ENCODE peak calls at places on chromosomes 5 and 9, in five cellular contexts. I, V, W, S and F are unnamed samples. For H3K4me1, the result is how much of the 10 kb centered on the place peaks cover.

GRCh38 chr5:64384761-64385160 is 121.1 kb upstream of the RGS7BP start:
- DNase-seq in I (no peak), V (peak), W (no peak), S (peak), F (peak)

GRCh38 chr9:126051446-126052130 is 275.0 kb upstream of the MVB12B start:
- DNase-seq in I (peak), V (no peak), W (peak), S (no peak), F (no peak)

GRCh38 chr9:87873607-87874319 is 8.9 kb upstream of the SPATA31E1 start:
- DNase-seq in I (no peak), V (no peak), W (no peak), S (no peak), F (no peak)

GRCh38 chr9:34451545-34451944 is 6.8 kb downstream of the FAM219A start:
- DNase-seq in I (no peak), V (no peak), W (no peak), S (no peak), F (no peak)

GRCh38 chr9:14584571-14584970 is 108.7 kb downstream of the ZDHHC21 start:
- DNase-seq in I (no peak), V (no peak), W (no peak), S (no peak), F (no peak)

GRCh38 chr9:72857632-72858011 is 95.2 kb downstream of the ALDH1A1 start:
- DNase-seq in I (no peak), V (no peak), W (no peak), S (no peak), F (no peak)

GRCh38 chr5:168660691-168661090 is 81.5 kb upstream of the PANK3 start:
- DNase-seq in I (no peak), V (no peak), W (no peak), S (no peak), F (no peak)

GRCh38 chr9:20981486-20981885 is 50.0 kb downstream of the HACD4 start:
- DNase-seq in I (peak), V (no peak), W (peak), S (peak), F (no peak)

GRCh38 chr5:122607818-122608217 is 167.1 kb upstream of the SNX2 start:
- DNase-seq in I (no peak), V (no peak), W (no peak), S (no peak), F (no peak)

GRCh38 chr5:77874691-77875090 is 98.6 kb upstream of the TBCA start:
- DNase-seq in I (no peak), V (no peak), W (no peak), S (no peak), F (no peak)

DNA sequence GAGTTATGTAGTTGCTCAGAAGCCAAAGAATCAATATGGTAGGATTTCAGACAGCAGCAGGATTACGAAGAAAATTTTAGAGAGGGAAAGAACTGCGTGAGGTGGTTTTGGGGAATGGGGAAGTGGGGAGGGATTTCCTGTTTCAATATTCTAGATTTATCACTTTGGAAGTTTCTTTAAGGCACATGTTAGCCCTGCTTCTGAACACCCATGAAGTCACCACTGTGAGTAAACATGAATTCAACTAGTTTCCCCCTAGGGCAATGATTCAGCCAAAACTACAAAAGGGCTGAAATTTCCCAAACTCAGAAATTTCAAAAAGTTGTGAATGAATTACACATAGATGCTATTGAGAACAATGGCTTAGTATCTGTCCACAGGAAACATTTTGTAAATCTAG is 132.2 kb downstream of the EBF1 start:
- DNase-seq in I (no peak), V (no peak), W (no peak), S (no peak), F (no peak)
- H3K4me3 ChIP-seq in I (no peak), V (no peak), W (no peak), S (no peak), F (no peak)

GRCh38 chr5:113036321-113036720 is 59.7 kb downstream of the DCP2 start:
- DNase-seq in I (no peak), V (no peak), W (no peak), S (no peak), F (no peak)
- H3K27ac ChIP-seq in I (no peak), V (no peak), W (no peak), S (no peak), F (no peak)

DNA sequence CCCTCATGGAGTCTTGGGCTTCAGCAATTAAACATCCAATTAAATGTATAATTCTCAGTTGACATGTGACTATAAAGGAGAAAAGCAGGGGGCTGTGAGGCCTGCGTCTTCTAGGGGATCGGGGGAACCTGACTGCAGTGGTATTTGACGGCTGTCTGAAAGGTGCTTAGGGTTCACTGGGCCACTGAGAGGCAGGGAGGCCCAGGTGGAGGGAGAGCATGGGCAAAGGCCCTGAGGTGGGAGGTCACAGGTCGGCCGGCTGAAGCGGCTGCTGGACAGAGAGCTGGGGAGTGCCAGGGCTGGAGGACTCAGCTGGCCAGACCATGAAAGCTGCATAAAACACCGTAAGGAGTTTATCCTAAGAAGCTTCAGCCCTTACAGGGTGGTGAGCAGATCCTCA is 23.9 kb downstream of the ERGIC1 start:
- DNase-seq in I (no peak), V (no peak), W (no peak), S (no peak), F (no peak)
- H3K4me1 ChIP-seq in I (under half), V (half or more), W (half or more), S (under half), F (half or more)

DNA sequence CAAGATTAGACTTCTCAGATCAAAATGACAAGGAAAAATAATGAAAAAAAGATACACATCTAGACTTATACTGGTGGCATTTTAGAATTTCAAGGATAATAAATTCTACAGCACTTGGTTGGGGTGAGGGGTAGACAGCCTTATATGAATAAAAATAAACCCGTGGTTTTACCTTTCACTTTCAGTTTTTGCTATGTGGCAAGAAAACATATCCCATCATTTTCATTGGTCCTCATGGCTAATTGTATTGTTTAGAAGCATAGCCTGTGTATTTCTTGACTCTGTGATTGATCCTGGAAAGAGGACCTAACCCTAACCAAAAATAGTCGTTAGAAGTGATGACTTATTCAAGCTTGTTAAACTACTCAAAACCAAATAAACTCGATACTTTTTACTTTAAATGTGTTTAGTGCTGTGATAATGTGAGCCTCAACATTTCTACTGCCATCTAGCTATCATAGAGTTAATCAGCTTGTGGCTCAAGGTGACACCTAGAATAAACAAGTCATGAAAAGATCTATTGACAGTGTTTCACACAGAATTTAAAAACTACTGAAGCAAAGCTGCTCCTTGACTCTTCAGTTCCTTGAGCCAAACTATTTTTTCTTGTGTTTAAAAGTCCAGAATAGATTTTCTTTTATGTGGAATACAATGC is 153.3 kb upstream of the IZUMO3 start:
- DNase-seq in I (no peak), V (no peak), W (no peak), S (no peak), F (no peak)
- H3K4me3 ChIP-seq in I (no peak), V (no peak), W (peak), S (no peak), F (no peak)

GRCh38 chr9:79764377-79764776 is 192.6 kb downstream of the TLE4 start:
- DNase-seq in I (peak), V (no peak), W (no peak), S (peak), F (peak)
- H3K27ac ChIP-seq in I (no peak), V (no peak), W (no peak), S (no peak), F (no peak)

DNA sequence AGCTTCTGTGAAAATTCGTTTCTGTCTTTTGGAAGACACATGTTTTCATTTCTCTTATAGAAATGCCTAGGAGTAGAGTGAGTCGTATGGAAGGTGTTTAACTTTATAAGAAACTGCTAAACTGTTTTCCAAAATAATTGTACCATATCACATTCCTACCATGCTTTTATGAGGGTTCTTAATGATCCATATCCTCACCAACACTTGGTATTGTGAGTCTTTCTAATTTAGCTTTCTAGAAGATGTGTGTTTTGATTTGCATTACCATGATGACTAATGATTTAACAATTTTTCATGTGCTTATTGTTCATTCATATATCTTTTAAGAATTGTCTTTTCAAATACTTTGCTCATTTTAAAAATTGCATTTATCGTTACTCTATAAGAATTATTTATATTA is 223.6 kb downstream of the COMMD10 start:
- DNase-seq in I (no peak), V (no peak), W (no peak), S (no peak), F (no peak)
- H3K4me1 ChIP-seq in I (under half), V (under half), W (under half), S (under half), F (under half)